ENCODE peak calls at places on chromosomes 12 and 14, in seven cellular contexts. One of them, this sample, is unnamed.

GRCh38 chr14:60266021-60266937 is 17.3 kb downstream of the PPM1A start:
- DNase-seq in stimulated activated CD8-positive, alpha-beta memory T cell treated with anti-CD3 and anti-CD28 coated beads, Interleukin-7, amount 100 ng/mL, for 24 hours: no peak
- DNase-seq in CD4-positive, alpha-beta memory T cell: peak; percentile 31
- DNase-seq in HFFc6: peak; percentile 11
- DNase-seq in GM19239: no peak
- DNase-seq in mucosa of gallbladder: no peak
- DNase-seq in T-helper 1 cell: no peak
- DNase-seq in this sample: peak; percentile 32

GRCh38 chr14:75295061-75295461 is 16.4 kb downstream of the FOS start:
- DNase-seq in GM19239: no peak
- DNase-seq in stimulated activated CD8-positive, alpha-beta memory T cell treated with anti-CD3 and anti-CD28 coated beads, Interleukin-7, amount 100 ng/mL, for 24 hours: no peak
- DNase-seq in mucosa of gallbladder: peak; percentile 70
- DNase-seq in CD4-positive, alpha-beta memory T cell: peak; percentile 17
- DNase-seq in HFFc6: peak; percentile 74
- DNase-seq in T-helper 1 cell: no peak
- DNase-seq in this sample: peak; percentile 81

GRCh38 chr12:5094550-5094949 is 50.9 kb downstream of the KCNA5 start:
- DNase-seq in mucosa of gallbladder: no peak
- DNase-seq in T-helper 1 cell: no peak
- DNase-seq in CD4-positive, alpha-beta memory T cell: no peak
- DNase-seq in GM19239: no peak
- DNase-seq in stimulated activated CD8-positive, alpha-beta memory T cell treated with anti-CD3 and anti-CD28 coated beads, Interleukin-7, amount 100 ng/mL, for 24 hours: no peak
- DNase-seq in HFFc6: no peak
- DNase-seq in this sample: no peak

GRCh38 chr12:93786669-93787397 is 109.7 kb downstream of the CRADD start:
- DNase-seq in mucosa of gallbladder: no peak
- DNase-seq in CD4-positive, alpha-beta memory T cell: no peak
- DNase-seq in GM19239: no peak
- DNase-seq in T-helper 1 cell: no peak
- DNase-seq in stimulated activated CD8-positive, alpha-beta memory T cell treated with anti-CD3 and anti-CD28 coated beads, Interleukin-7, amount 100 ng/mL, for 24 hours: no peak
- DNase-seq in HFFc6: peak; percentile 29
- DNase-seq in this sample: no peak

GRCh38 chr12:129873458-129873857 is 30.4 kb downstream of the TMEM132D start:
- DNase-seq in CD4-positive, alpha-beta memory T cell: no peak
- DNase-seq in stimulated activated CD8-positive, alpha-beta memory T cell treated with anti-CD3 and anti-CD28 coated beads, Interleukin-7, amount 100 ng/mL, for 24 hours: no peak
- DNase-seq in HFFc6: no peak
- DNase-seq in mucosa of gallbladder: no peak
- DNase-seq in GM19239: no peak
- DNase-seq in T-helper 1 cell: no peak
- DNase-seq in this sample: no peak

GRCh38 chr12:966715-967114 is 17.2 kb upstream of the RAD52 start:
- DNase-seq in mucosa of gallbladder: no peak
- DNase-seq in HFFc6: no peak
- DNase-seq in GM19239: no peak
- DNase-seq in stimulated activated CD8-positive, alpha-beta memory T cell treated with anti-CD3 and anti-CD28 coated beads, Interleukin-7, amount 100 ng/mL, for 24 hours: no peak
- DNase-seq in T-helper 1 cell: no peak
- DNase-seq in CD4-positive, alpha-beta memory T cell: no peak
- DNase-seq in this sample: no peak

GRCh38 chr14:92848941-92849340 is 54.8 kb downstream of the GOLGA5 start:
- DNase-seq in HFFc6: no peak
- DNase-seq in mucosa of gallbladder: no peak
- DNase-seq in T-helper 1 cell: no peak
- DNase-seq in CD4-positive, alpha-beta memory T cell: no peak
- DNase-seq in GM19239: no peak
- DNase-seq in stimulated activated CD8-positive, alpha-beta memory T cell treated with anti-CD3 and anti-CD28 coated beads, Interleukin-7, amount 100 ng/mL, for 24 hours: no peak
- DNase-seq in this sample: no peak

GRCh38 chr12:12549426-12549825 is 13.2 kb downstream of the DUSP16 start:
- DNase-seq in mucosa of gallbladder: no peak
- DNase-seq in GM19239: no peak
- DNase-seq in stimulated activated CD8-positive, alpha-beta memory T cell treated with anti-CD3 and anti-CD28 coated beads, Interleukin-7, amount 100 ng/mL, for 24 hours: no peak
- DNase-seq in CD4-positive, alpha-beta memory T cell: no peak
- DNase-seq in T-helper 1 cell: no peak
- DNase-seq in HFFc6: no peak
- DNase-seq in this sample: no peak

GRCh38 chr12:2853626-2854025 is 3.2 kb downstream of the TEX52 start:
- DNase-seq in CD4-positive, alpha-beta memory T cell: peak; percentile 18
- DNase-seq in GM19239: peak; percentile 49
- DNase-seq in T-helper 1 cell: no peak
- DNase-seq in HFFc6: peak; percentile 56
- DNase-seq in stimulated activated CD8-positive, alpha-beta memory T cell treated with anti-CD3 and anti-CD28 coated beads, Interleukin-7, amount 100 ng/mL, for 24 hours: peak; percentile 21
- DNase-seq in mucosa of gallbladder: peak; percentile 79
- DNase-seq in this sample: peak; percentile 88

GRCh38 chr12:3203713-3204112 is 126.5 kb downstream of the TSPAN9 start:
- DNase-seq in T-helper 1 cell: no peak
- DNase-seq in stimulated activated CD8-positive, alpha-beta memory T cell treated with anti-CD3 and anti-CD28 coated beads, Interleukin-7, amount 100 ng/mL, for 24 hours: no peak
- DNase-seq in mucosa of gallbladder: no peak
- DNase-seq in HFFc6: no peak
- DNase-seq in CD4-positive, alpha-beta memory T cell: no peak
- DNase-seq in GM19239: no peak
- DNase-seq in this sample: no peak

GRCh38 chr14:93114068-93114710 is 1.5 kb downstream of the ITPK1 start:
- DNase-seq in GM19239: no peak
- DNase-seq in stimulated activated CD8-positive, alpha-beta memory T cell treated with anti-CD3 and anti-CD28 coated beads, Interleukin-7, amount 100 ng/mL, for 24 hours: no peak
- DNase-seq in T-helper 1 cell: no peak
- DNase-seq in mucosa of gallbladder: no peak
- DNase-seq in CD4-positive, alpha-beta memory T cell: no peak
- DNase-seq in HFFc6: no peak
- DNase-seq in this sample: no peak

GRCh38 chr12:131195796-131196195 is 242.1 kb downstream of the ADGRD1 start:
- DNase-seq in CD4-positive, alpha-beta memory T cell: no peak
- DNase-seq in stimulated activated CD8-positive, alpha-beta memory T cell treated with anti-CD3 and anti-CD28 coated beads, Interleukin-7, amount 100 ng/mL, for 24 hours: no peak
- DNase-seq in GM19239: no peak
- DNase-seq in mucosa of gallbladder: no peak
- DNase-seq in HFFc6: no peak
- DNase-seq in T-helper 1 cell: no peak
- DNase-seq in this sample: no peak

GRCh38 chr14:32259368-32260013 is 56.4 kb upstream of the RNU6-8 start:
- DNase-seq in CD4-positive, alpha-beta memory T cell: no peak
- DNase-seq in HFFc6: peak; percentile 47
- DNase-seq in mucosa of gallbladder: no peak
- DNase-seq in GM19239: no peak
- DNase-seq in T-helper 1 cell: no peak
- DNase-seq in stimulated activated CD8-positive, alpha-beta memory T cell treated with anti-CD3 and anti-CD28 coated beads, Interleukin-7, amount 100 ng/mL, for 24 hours: no peak
- DNase-seq in this sample: no peak

GRCh38 chr12:127169321-127170270 is 1097.4 kb upstream of the TMEM132C start:
- DNase-seq in mucosa of gallbladder: no peak
- DNase-seq in HFFc6: peak; percentile 29
- DNase-seq in GM19239: no peak
- DNase-seq in T-helper 1 cell: no peak
- DNase-seq in stimulated activated CD8-positive, alpha-beta memory T cell treated with anti-CD3 and anti-CD28 coated beads, Interleukin-7, amount 100 ng/mL, for 24 hours: no peak
- DNase-seq in CD4-positive, alpha-beta memory T cell: no peak
- DNase-seq in this sample: no peak

GRCh38 chr12:111447571-111448265 is 42.0 kb downstream of the SH2B3 start:
- DNase-seq in HFFc6: no peak
- DNase-seq in CD4-positive, alpha-beta memory T cell: no peak
- DNase-seq in T-helper 1 cell: no peak
- DNase-seq in mucosa of gallbladder: no peak
- DNase-seq in stimulated activated CD8-positive, alpha-beta memory T cell treated with anti-CD3 and anti-CD28 coated beads, Interleukin-7, amount 100 ng/mL, for 24 hours: no peak
- DNase-seq in GM19239: no peak
- DNase-seq in this sample: peak; percentile 14

GRCh38 chr12:108854055-108854452 is 3.3 kb downstream of the SSH1 start:
- DNase-seq in CD4-positive, alpha-beta memory T cell: no peak
- DNase-seq in T-helper 1 cell: no peak
- DNase-seq in mucosa of gallbladder: peak; percentile 26
- DNase-seq in stimulated activated CD8-positive, alpha-beta memory T cell treated with anti-CD3 and anti-CD28 coated beads, Interleukin-7, amount 100 ng/mL, for 24 hours: no peak
- DNase-seq in GM19239: no peak
- DNase-seq in HFFc6: peak; percentile 92
- DNase-seq in this sample: peak; percentile 43

GRCh38 chr12:2550470-2551090 is 244.2 kb upstream of the FKBP4 start:
- DNase-seq in GM19239: no peak
- DNase-seq in HFFc6: no peak
- DNase-seq in mucosa of gallbladder: peak; percentile 16
- DNase-seq in CD4-positive, alpha-beta memory T cell: no peak
- DNase-seq in T-helper 1 cell: no peak
- DNase-seq in stimulated activated CD8-positive, alpha-beta memory T cell treated with anti-CD3 and anti-CD28 coated beads, Interleukin-7, amount 100 ng/mL, for 24 hours: no peak
- DNase-seq in this sample: no peak

GRCh38 chr12:53044896-53045571 is 4.8 kb upstream of the TNS2 start:
- DNase-seq in T-helper 1 cell: no peak
- DNase-seq in HFFc6: no peak
- DNase-seq in CD4-positive, alpha-beta memory T cell: no peak
- DNase-seq in mucosa of gallbladder: no peak
- DNase-seq in GM19239: no peak
- DNase-seq in stimulated activated CD8-positive, alpha-beta memory T cell treated with anti-CD3 and anti-CD28 coated beads, Interleukin-7, amount 100 ng/mL, for 24 hours: no peak
- DNase-seq in this sample: no peak

This sample was measured in testis.